ENCODE peak calls at places on chromosome 13, in five cellular contexts. E, T, U, B and J are unnamed samples.

GRCh38 chr13:91123456-91124127 is 223.9 kb upstream of the MIR17HG start:
- DNase-seq in E (no peak), U (no peak), B (no peak), T (peak), J (no peak)

GRCh38 chr13:64332048-64332447 is 2898.1 kb downstream of the PCDH9 start:
- DNase-seq in E (no peak), T (no peak), B (no peak), U (no peak), J (no peak)

GRCh38 chr13:79987761-79988160 is 353.2 kb downstream of the SPRY2 start:
- DNase-seq in U (no peak), B (no peak), E (no peak), T (no peak), J (no peak)

GRCh38 chr13:98813993-98814392 is 61.5 kb upstream of the SLC15A1 start:
- DNase-seq in U (no peak), E (no peak), B (no peak), T (no peak), J (no peak)

GRCh38 chr13:41061914-41062837 is 867 bp downstream of the WBP4 start:
- DNase-seq in T (peak), B (no peak), E (peak), U (no peak), J (no peak)

GRCh38 chr13:39692650-39693438 is 37.4 kb downstream of the COG6 start:
- DNase-seq in T (no peak), B (no peak), E (no peak), U (no peak), J (no peak)

GRCh38 chr13:99386911-99387788 is 80.0 kb upstream of the GPR183 start:
- DNase-seq in U (peak), B (peak), T (peak), E (peak), J (peak)

GRCh38 chr13:110444226-110444653 is 117.3 kb downstream of the RAB20 start:
- DNase-seq in E (peak), T (no peak), U (no peak), B (no peak), J (no peak)

GRCh38 chr13:106095406-106095805 is 440.1 kb downstream of the EFNB2 start:
- DNase-seq in U (no peak), E (no peak), B (no peak), T (no peak), J (no peak)

GRCh38 chr13:31067416-31068118 is 94.1 kb downstream of the HSPH1 start:
- DNase-seq in T (no peak), E (no peak), B (peak), U (no peak), J (no peak)

GRCh38 chr13:70816853-70817252 is 708.6 kb upstream of the KLHL1 start:
- DNase-seq in E (no peak), B (no peak), U (no peak), T (no peak), J (no peak)

GRCh38 chr13:111668451-111668850 is 348.0 kb downstream of the TEX29 start:
- DNase-seq in U (no peak), B (no peak), T (no peak), E (no peak), J (no peak)

GRCh38 chr13:45196622-45197021 is 4.2 kb downstream of the KCTD4 start:
- DNase-seq in B (no peak), U (no peak), T (no peak), E (no peak), J (no peak)

GRCh38 chr13:105778196-105778595 is 757.3 kb downstream of the EFNB2 start:
- DNase-seq in U (no peak), B (no peak), E (no peak), T (no peak), J (no peak)

GRCh38 chr13:111179908-111180756 is 65.0 kb downstream of the ARHGEF7 start:
- DNase-seq in T (no peak), B (no peak), E (no peak), U (no peak), J (no peak)

GRCh38 chr13:109945206-109945960 is 159.0 kb upstream of the IRS2 start:
- DNase-seq in E (no peak), B (peak), U (no peak), T (no peak), J (no peak)

GRCh38 chr13:32408296-32408998 is 19.5 kb downstream of the N4BP2L1 start:
- DNase-seq in U (no peak), T (no peak), B (no peak), E (no peak), J (no peak)

GRCh38 chr13:74556002-74556551 is 421.9 kb upstream of the KLF12 start:
- DNase-seq in B (no peak), E (no peak), T (no peak), U (no peak), J (no peak)

GRCh38 chr13:33355470-33355869 is 69.9 kb upstream of the STARD13 start:
- DNase-seq in B (no peak), T (no peak), E (no peak), U (no peak), J (no peak)

GRCh38 chr13:31011193-31011860 is 78.9 kb downstream of the TEX26 start:
- DNase-seq in U (no peak), B (no peak), T (peak), E (no peak), J (no peak)

GRCh38 chr13:31060655-31061054 is 101.0 kb downstream of the HSPH1 start:
- DNase-seq in T (no peak), B (no peak), U (no peak), E (no peak), J (no peak)

GRCh38 chr13:80082396-80083096 is 258.4 kb downstream of the SPRY2 start:
- DNase-seq in T (no peak), B (no peak), U (no peak), E (no peak), J (no peak)

GRCh38 chr13:101654916-101655315 is 202.4 kb downstream of the ITGBL1 start:
- DNase-seq in T (no peak), U (no peak), B (peak), E (no peak), J (no peak)

GRCh38 chr13:46655727-46656180 is 102.8 kb downstream of the LRCH1 start:
- DNase-seq in B (no peak), E (no peak), T (peak), U (no peak), J (no peak)

GRCh38 chr13:112444416-112445399 is 68.6 kb downstream of the SPACA7 start:
- DNase-seq in U (no peak), B (no peak), T (no peak), E (no peak), J (no peak)

GRCh38 chr13:20553309-20553708 is 13.6 kb upstream of the IFT88 start:
- DNase-seq in B (no peak), U (no peak), T (no peak), E (no peak), J (no peak)

GRCh38 chr13:30504081-30504480 is 38.3 kb upstream of the HMGB1 start:
- DNase-seq in B (no peak), U (peak), T (no peak), E (no peak), J (no peak)

GRCh38 chr13:112522578-112522977 is 65.4 kb downstream of the TUBGCP3 start:
- DNase-seq in E (no peak), T (no peak), U (no peak), B (no peak), J (no peak)

GRCh38 chr13:98785968-98786367 is 33.5 kb upstream of the SLC15A1 start:
- DNase-seq in U (no peak), B (no peak), E (no peak), T (no peak), J (no peak)

GRCh38 chr13:88622362-88622973 is 951.3 kb downstream of the SLITRK5 start:
- DNase-seq in B (no peak), T (peak), U (no peak), E (no peak), J (no peak)

GRCh38 chr13:29936051-29936813 is 85.8 kb upstream of the UBL3 start:
- DNase-seq in T (no peak), E (no peak), B (no peak), U (no peak), J (no peak)

GRCh38 chr13:56352356-56352755 is 788.4 kb upstream of the PRR20A start:
- DNase-seq in T (no peak), U (no peak), B (no peak), E (no peak), J (no peak)

GRCh38 chr13:112063309-112063626 is 3.7 kb upstream of the SOX1 start:
- DNase-seq in U (no peak), B (no peak), E (no peak), T (no peak), J (no peak)

GRCh38 chr13:50867641-50867952 is 24.1 kb upstream of the DLEU7 start:
- DNase-seq in T (no peak), E (no peak), B (no peak), U (no peak), J (no peak)

GRCh38 chr13:106314417-106314816 is 221.0 kb downstream of the EFNB2 start:
- DNase-seq in B (no peak), U (no peak), T (peak), E (no peak), J (no peak)

GRCh38 chr13:65090191-65090590 is 2139.9 kb downstream of the PCDH9 start:
- DNase-seq in B (no peak), T (no peak), U (no peak), E (no peak), J (no peak)

GRCh38 chr13:73216381-73216831 is 157.6 kb downstream of the KLF5 start:
- DNase-seq in T (no peak), B (no peak), E (no peak), U (no peak), J (no peak)

GRCh38 chr13:90105276-90105675 is 1242.2 kb upstream of the MIR17HG start:
- DNase-seq in B (no peak), T (no peak), E (no peak), U (no peak), J (no peak)
- TF ChIP-seq REST in B (no peak), T (no peak), E (no peak), U (no peak), J (no peak)

GRCh38 chr13:51874651-51875050 is 12.9 kb downstream of the CCDC70 start:
- DNase-seq in U (no peak), T (no peak), E (no peak), B (no peak), J (no peak)
- TF ChIP-seq CTCF in U (no peak), T (no peak), E (no peak), B (no peak), J (no peak)

GRCh38 chr13:114047358-114047881 is 73.5 kb upstream of the C13orf46 start:
- DNase-seq in U (peak), T (no peak), E (no peak), B (no peak), J (no peak)
- TF ChIP-seq REST in U (no peak), T (no peak), E (no peak), B (no peak), J (no peak)

DNA sequence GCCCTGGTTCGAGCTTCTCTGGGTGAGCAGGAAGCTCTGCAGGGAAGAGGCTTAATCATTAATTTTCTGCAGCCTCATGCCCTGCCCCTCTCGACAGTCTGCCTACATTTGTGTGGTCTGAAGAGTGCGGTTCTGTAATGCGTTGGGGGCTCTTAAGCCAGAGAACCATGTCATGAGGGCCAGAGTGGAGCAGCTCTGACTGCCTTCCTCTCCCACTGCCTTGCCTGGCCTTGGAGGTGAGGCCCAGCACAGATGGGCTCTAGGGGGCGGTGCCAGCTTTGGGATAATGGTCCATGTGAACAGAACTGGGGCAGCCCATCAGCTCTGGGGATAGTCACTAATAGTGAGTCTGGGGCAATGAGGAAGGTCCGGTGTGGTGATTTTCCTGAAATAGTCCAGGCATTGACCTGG is 5.7 kb downstream of the FGF9 start:
- DNase-seq in T (peak), U (no peak), E (no peak), B (no peak), J (no peak)
- TF ChIP-seq CTCF in T (peak), U (peak), E (peak), B (no peak), J (peak)

DNA sequence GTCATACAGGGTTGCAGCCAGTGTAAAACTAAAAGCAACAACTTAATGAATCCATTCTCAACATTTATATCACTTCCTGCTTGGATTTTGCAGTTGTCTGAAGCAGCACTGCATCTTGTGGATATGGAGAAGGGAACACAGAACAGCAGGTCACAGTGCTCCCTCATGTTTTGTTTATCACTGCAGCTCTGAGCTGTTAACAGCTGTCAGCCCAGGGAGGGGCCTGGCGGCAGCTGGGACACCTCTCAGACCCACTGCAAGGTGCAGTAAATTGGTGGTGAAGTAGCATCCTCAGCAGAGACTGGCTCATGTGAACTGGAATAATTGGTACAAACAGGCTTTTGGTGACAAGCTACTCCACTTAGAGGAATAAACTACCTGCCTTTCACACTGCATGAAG is 170.4 kb downstream of the LIG4 start:
- DNase-seq in T (no peak), E (no peak), U (no peak), B (no peak), J (no peak)
- TF ChIP-seq REST in T (no peak), E (no peak), U (no peak), B (no peak), J (no peak)

DNA sequence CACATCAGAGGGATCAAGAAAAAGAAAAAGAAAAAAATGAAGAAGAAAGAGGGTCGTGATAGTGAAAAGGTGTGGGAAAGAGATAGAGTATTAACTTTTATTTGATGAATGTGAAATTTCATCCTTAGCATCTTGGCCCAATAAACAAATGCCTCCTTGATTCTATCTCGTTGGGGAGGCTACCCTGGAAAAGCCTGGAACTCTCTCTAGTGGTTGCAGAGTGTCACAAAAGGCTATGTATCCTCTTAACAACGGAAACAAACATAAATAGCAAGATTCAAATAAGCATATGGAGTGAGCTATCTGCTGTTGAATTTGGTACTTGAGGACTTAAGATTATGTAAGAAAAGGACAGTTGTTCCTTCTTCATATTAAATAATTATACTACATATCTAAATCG is 557.4 kb downstream of the DCT start:
- DNase-seq in E (no peak), U (no peak), T (peak), B (no peak), J (no peak)
- TF ChIP-seq CTCF in E (no peak), U (no peak), T (peak), B (no peak), J (no peak)

GRCh38 chr13:48629282-48629681 is 24.4 kb upstream of the CYSLTR2 start:
- DNase-seq in E (no peak), B (no peak), U (no peak), T (no peak), J (no peak)

GRCh38 chr13:48624858-48625257 is 28.9 kb upstream of the CYSLTR2 start:
- DNase-seq in E (no peak), B (no peak), T (no peak), U (no peak), J (no peak)

GRCh38 chr13:48625396-48626076 is 28.2 kb upstream of the CYSLTR2 start:
- DNase-seq in B (no peak), E (no peak), U (no peak), T (no peak), J (no peak)

GRCh38 chr13:48626077-48626449 is 27.7 kb upstream of the CYSLTR2 start:
- DNase-seq in U (no peak), E (no peak), B (no peak), T (no peak), J (no peak)

GRCh38 chr13:48626726-48627451 is 26.8 kb upstream of the CYSLTR2 start:
- DNase-seq in E (no peak), B (no peak), U (no peak), T (no peak), J (no peak)
- TF ChIP-seq REST in E (no peak), B (no peak), U (no peak), T (no peak), J (no peak)